ENCODE peak calls at places on chromosomes 13 and 19, in six cellular contexts. I, G, X, H, A and E are unnamed samples.

GRCh38 chr19:19410553-19411550 is 5.4 kb downstream of the GATAD2A start:
- DNase-seq in I (no peak), G (no peak), X (no peak), H (no peak), A (no peak), E (no peak)

GRCh38 chr13:31115616-31116015 is 46.1 kb downstream of the HSPH1 start:
- DNase-seq in I (no peak), G (no peak), X (no peak), H (no peak), A (no peak), E (no peak)

GRCh38 chr19:48596679-48597465 is 9.7 kb upstream of the SPACA4 start:
- DNase-seq in I (no peak), G (no peak), X (no peak), H (no peak), A (no peak), E (no peak)

GRCh38 chr13:30551194-30551593 is 66.5 kb upstream of the USPL1 start:
- DNase-seq in I (no peak), G (no peak), X (no peak), H (no peak), A (peak; percentile 43), E (no peak)

GRCh38 chr19:480016-480855 is 16.1 kb upstream of the MADCAM1 start:
- DNase-seq in I (peak; percentile 27), G (peak; percentile 34), X (no peak), H (no peak), A (no peak), E (no peak)

GRCh38 chr13:110559429-110559943 is 2.0 kb downstream of the RAB20 start:
- DNase-seq in I (no peak), G (no peak), X (no peak), H (no peak), A (peak; percentile 62), E (no peak)

GRCh38 chr19:35468637-35469036 is 20.6 kb downstream of the FFAR2 start:
- DNase-seq in I (peak; percentile 55), G (peak; percentile 37), X (peak; percentile 5), H (peak; percentile 33), A (no peak), E (peak; percentile 42)

GRCh38 chr13:55361141-55361540 is 1779.6 kb upstream of the PRR20A start:
- DNase-seq in I (no peak), G (no peak), X (no peak), H (no peak), A (no peak), E (no peak)

GRCh38 chr19:55406091-55406868 is 1.3 kb downstream of the UBE2S start:
- DNase-seq in I (no peak), G (no peak), X (no peak), H (no peak), A (no peak), E (no peak)

GRCh38 chr13:51557875-51558604 is 26.2 kb upstream of the WDFY2 start:
- DNase-seq in I (no peak), G (no peak), X (peak; percentile 49), H (no peak), A (peak; percentile 88), E (no peak)

GRCh38 chr19:55457683-55458457 is 3.6 kb downstream of the ISOC2 start:
- DNase-seq in I (no peak), G (no peak), X (no peak), H (no peak), A (no peak), E (no peak)

GRCh38 chr19:2546128-2547032 is 70.5 kb downstream of the GADD45B start:
- DNase-seq in I (no peak), G (no peak), X (no peak), H (no peak), A (no peak), E (no peak)

GRCh38 chr13:65725001-65725400 is 1505.1 kb downstream of the PCDH9 start:
- DNase-seq in I (no peak), G (no peak), X (no peak), H (no peak), A (peak; percentile 8), E (no peak)

GRCh38 chr19:14916848-14917247 is 24.4 kb upstream of the OR7C2 start:
- DNase-seq in I (no peak), G (no peak), X (no peak), H (no peak), A (no peak), E (no peak)

GRCh38 chr19:18879579-18880373 is 16.2 kb downstream of the CERS1 start:
- DNase-seq in I (no peak), G (no peak), X (no peak), H (no peak), A (no peak), E (no peak)